ENCODE peak calls at places on chromosome 18, in four cellular contexts. Z is transverse colon, U is H1, S is endodermal cell. V is an unnamed sample. For H3K27me3, the result is how much of the 10 kb centered on the place peaks cover.

GRCh38 chr18:62249478-62250097 is 62.5 kb downstream of the RELCH start:
- DNase-seq in Z (peak), U (no peak), S (peak), V (peak)

GRCh38 chr18:49399003-49399402 is 61.4 kb downstream of the DYM start:
- DNase-seq in Z (no peak), U (no peak), S (no peak), V (no peak)

GRCh38 chr18:28284132-28284531 is 107.2 kb upstream of the CDH2 start:
- DNase-seq in Z (no peak), U (no peak), S (no peak), V (no peak)

GRCh38 chr18:55650363-55650870 is 62.4 kb upstream of the TCF4 start:
- DNase-seq in Z (no peak), U (no peak), S (no peak), V (no peak)

GRCh38 chr18:24987271-24987932 is 364.6 kb downstream of the ZNF521 start:
- DNase-seq in Z (no peak), U (no peak), S (peak), V (no peak)

GRCh38 chr18:80245781-80246655 is 1.3 kb downstream of the PARD6G start:
- DNase-seq in Z (no peak), U (no peak), S (peak), V (peak)

GRCh38 chr18:6009751-6010150 is 114.4 kb upstream of the TMEM200C start:
- DNase-seq in Z (no peak), U (no peak), S (no peak), V (no peak)

GRCh38 chr18:43507842-43508481 is 230.7 kb upstream of the SYT4 start:
- DNase-seq in Z (no peak), U (no peak), S (no peak), V (no peak)

GRCh38 chr18:22167471-22168151 is 1.8 kb upstream of the GATA6 start:
- DNase-seq in Z (peak), U (no peak), S (peak), V (peak)

GRCh38 chr18:79797518-79798345 is at the start of gene KCNG2:
- DNase-seq in Z (no peak), U (no peak), S (peak), V (peak)

GRCh38 chr18:44837491-44838185 is 156.9 kb downstream of the SETBP1 start:
- DNase-seq in Z (no peak), U (no peak), S (no peak), V (no peak)

GRCh38 chr18:811192-812122 is 585 bp downstream of the YES1 start:
- DNase-seq in Z (peak), U (no peak), S (peak), V (peak)

GRCh38 chr18:77911973-77912372 is 662.3 kb downstream of the GALR1 start:
- DNase-seq in Z (no peak), U (no peak), S (no peak), V (no peak)

GRCh38 chr18:22465859-22466602 is 48.3 kb upstream of the CTAGE1 start:
- DNase-seq in Z (no peak), U (no peak), S (no peak), V (peak)

GRCh38 chr18:48543228-48543627 is 4.4 kb downstream of the CTIF start:
- DNase-seq in Z (no peak), U (no peak), S (peak), V (no peak)

GRCh38 chr18:73990241-73990640 is 157.4 kb downstream of the FBXO15 start:
- DNase-seq in Z (no peak), U (no peak), S (no peak), V (no peak)

GRCh38 chr18:33113421-33113820 is 327.1 kb downstream of the CCDC178 start:
- DNase-seq in Z (no peak), U (no peak), S (no peak), V (no peak)

GRCh38 chr18:23838233-23838632 is 149.0 kb downstream of the LAMA3 start:
- DNase-seq in Z (no peak), U (no peak), S (no peak), V (no peak)

GRCh38 chr18:79517322-79517721 is 121.6 kb downstream of the NFATC1 start:
- DNase-seq in Z (no peak), U (no peak), S (peak), V (no peak)

GRCh38 chr18:8288447-8289213 is 320.6 kb upstream of the RAB12 start:
- DNase-seq in Z (no peak), U (no peak), S (no peak), V (no peak)

GRCh38 chr18:47868744-47869143 is 61.7 kb downstream of the SMAD2 start:
- DNase-seq in Z (no peak), U (no peak), S (no peak), V (no peak)

GRCh38 chr18:52670903-52671302 is 330.9 kb downstream of the DCC start:
- DNase-seq in Z (no peak), U (no peak), S (no peak), V (peak)

GRCh38 chr18:292271-292670 is 24.4 kb upstream of the THOC1 start:
- DNase-seq in Z (no peak), U (no peak), S (no peak), V (peak)

GRCh38 chr18:38619129-38619528 is 1053.5 kb upstream of the CELF4 start:
- DNase-seq in Z (no peak), U (no peak), S (no peak), V (no peak)

GRCh38 chr18:59459352-59460059 is 100.4 kb upstream of the LMAN1 start:
- DNase-seq in Z (no peak), U (no peak), S (no peak), V (peak)

GRCh38 chr18:52715421-52715820 is 375.4 kb downstream of the DCC start:
- DNase-seq in Z (no peak), U (no peak), S (no peak), V (no peak)

GRCh38 chr18:22753130-22753831 is 179.8 kb upstream of the RBBP8 start:
- DNase-seq in Z (no peak), U (no peak), S (no peak), V (no peak)

GRCh38 chr18:22377769-22378168 is 39.9 kb downstream of the CTAGE1 start:
- DNase-seq in Z (no peak), U (no peak), S (no peak), V (no peak)

GRCh38 chr18:9449580-9449979 is 25.7 kb upstream of the RALBP1 start:
- DNase-seq in Z (no peak), U (no peak), S (no peak), V (no peak)

GRCh38 chr18:23718731-23719130 is 29.5 kb downstream of the LAMA3 start:
- DNase-seq in Z (no peak), U (no peak), S (no peak), V (no peak)

GRCh38 chr18:40851014-40851429 is 1104.0 kb upstream of the PIK3C3 start:
- DNase-seq in Z (no peak), U (no peak), S (no peak), V (no peak)

GRCh38 chr18:10131036-10131774 is 217.4 kb downstream of the VAPA start:
- DNase-seq in Z (no peak), U (no peak), S (peak), V (no peak)

GRCh38 chr18:56495884-56496283 is 142.5 kb downstream of the TXNL1 start:
- DNase-seq in Z (no peak), U (no peak), S (no peak), V (no peak)

GRCh38 chr18:25300492-25300891 is 51.5 kb downstream of the ZNF521 start:
- DNase-seq in Z (no peak), U (no peak), S (no peak), V (no peak)

GRCh38 chr18:59220784-59221765 is 1.1 kb downstream of the GRP start:
- DNase-seq in Z (no peak), U (no peak), S (peak), V (no peak)

DNA sequence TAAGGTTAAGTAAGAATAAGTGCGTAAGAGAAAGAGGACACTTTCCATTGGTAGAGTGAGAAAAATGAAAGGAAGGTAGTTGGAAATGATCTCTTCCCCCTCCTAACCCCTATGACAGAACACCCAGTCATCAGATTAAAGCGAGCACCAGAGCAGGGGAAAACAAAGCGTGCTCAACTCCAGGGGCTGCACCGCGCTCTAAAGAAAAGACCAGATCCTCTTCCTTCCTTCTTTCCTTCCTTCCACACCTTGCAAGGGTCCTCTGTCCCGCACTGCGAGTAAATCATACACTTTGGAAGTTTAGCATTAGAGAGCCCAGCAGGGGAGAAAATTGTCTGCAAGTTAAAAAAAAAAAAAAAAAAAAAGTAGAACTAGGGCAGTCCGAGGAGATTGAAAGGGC is 931 bp upstream of the CDH7 start:
- DNase-seq in Z (no peak), U (no peak), S (no peak), V (no peak)
- H3K27me3 ChIP-seq in Z (under half), U (under half), S (half or more), V (under half)

GRCh38 chr18:11886629-11887028 is 21.5 kb downstream of the MPPE1 start:
- DNase-seq in Z (no peak), U (no peak), S (no peak), V (no peak)
- TF ChIP-seq CTCF in Z (no peak), U (no peak), S (no peak), V (no peak)

GRCh38 chr18:3605562-3606443 is 155.8 kb downstream of the TGIF1 start:
- DNase-seq in Z (no peak), U (no peak), S (no peak), V (peak)

GRCh38 chr18:3604626-3605408 is 154.8 kb downstream of the TGIF1 start:
- DNase-seq in Z (no peak), U (no peak), S (no peak), V (peak)

GRCh38 chr18:3603460-3604259 is 153.7 kb downstream of the TGIF1 start:
- DNase-seq in Z (no peak), U (peak), S (peak), V (peak)

GRCh38 chr18:3607309-3608098 is 157.5 kb downstream of the TGIF1 start:
- DNase-seq in Z (no peak), U (no peak), S (no peak), V (no peak)

DNA sequence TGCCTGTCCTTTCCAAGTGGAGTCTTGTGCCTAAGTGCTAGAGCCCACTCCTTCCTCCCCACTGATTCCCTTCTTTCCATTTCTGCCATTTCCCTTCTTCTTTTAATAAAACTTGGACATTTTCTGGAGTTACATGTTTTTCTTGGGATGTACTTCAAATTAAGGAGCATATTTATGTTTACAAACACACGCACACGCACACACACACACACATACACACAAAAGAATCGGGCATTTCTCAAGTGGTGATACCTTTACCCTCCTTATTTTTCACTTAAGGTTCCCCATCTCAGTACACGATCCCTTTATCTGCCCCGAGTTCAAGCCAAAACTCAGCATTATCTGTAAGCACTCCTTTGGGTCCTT is 154.3 kb downstream of the TGIF1 start:
- DNase-seq in Z (no peak), U (no peak), S (no peak), V (no peak)
- H3K4me3 ChIP-seq in Z (peak), U (peak), S (peak), V (peak)

DNA sequence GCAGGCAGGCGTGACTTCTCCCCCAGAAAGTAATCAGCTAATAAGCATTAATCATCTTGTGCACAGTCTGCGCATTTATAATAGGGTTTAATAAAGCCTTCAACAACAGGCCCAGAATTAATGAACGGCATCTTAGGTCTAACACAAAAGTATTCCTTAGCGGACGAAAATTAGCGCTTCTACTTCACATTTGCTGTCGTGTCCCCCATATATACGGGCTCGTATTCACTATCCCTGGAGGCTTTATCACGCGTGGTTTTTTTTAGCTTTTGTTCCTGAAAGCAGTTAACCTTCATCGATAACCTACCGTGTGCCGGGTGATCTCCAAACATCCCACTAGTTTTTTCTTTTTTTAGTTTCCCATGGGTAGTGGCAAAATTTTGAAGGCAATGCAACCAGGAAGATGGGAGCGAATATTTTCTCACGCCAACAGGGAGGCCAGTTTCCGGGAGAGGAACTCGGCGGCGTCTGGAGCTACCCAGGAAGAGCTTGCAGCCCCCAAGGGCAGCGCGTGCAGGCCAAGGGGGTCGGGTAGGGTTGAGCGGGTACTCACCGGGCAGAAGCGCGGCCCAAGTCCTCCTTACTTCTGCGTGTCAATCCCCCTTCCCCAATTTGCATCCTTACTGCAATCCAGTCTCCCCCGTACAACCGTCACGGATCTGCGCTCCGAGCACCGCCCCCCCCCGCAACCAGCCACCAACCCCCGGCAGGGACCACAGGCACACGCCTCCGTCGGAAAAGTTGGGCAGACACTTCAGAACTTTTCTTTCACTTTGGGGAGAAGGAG is 1.5 kb downstream of the ATP8B1 start:
- DNase-seq in Z (no peak), U (no peak), S (peak), V (peak)
- H3K27me3 ChIP-seq in Z (under half), U (under half), S (half or more), V (under half)

GRCh38 chr18:35131387-35132283 is 90.4 kb downstream of the MAPRE2 start:
- DNase-seq in Z (no peak), U (no peak), S (no peak), V (no peak)

GRCh38 chr18:35123811-35124210 is 82.6 kb downstream of the MAPRE2 start:
- DNase-seq in Z (no peak), U (no peak), S (no peak), V (no peak)

GRCh38 chr18:35130236-35130635 is 89.0 kb downstream of the MAPRE2 start:
- DNase-seq in Z (no peak), U (no peak), S (no peak), V (no peak)

GRCh38 chr18:35128675-35129074 is 87.5 kb downstream of the MAPRE2 start:
- DNase-seq in Z (no peak), U (no peak), S (no peak), V (no peak)

GRCh38 chr18:35127201-35127600 is 86.0 kb downstream of the MAPRE2 start:
- DNase-seq in Z (no peak), U (no peak), S (peak), V (peak)
- TF ChIP-seq CTCF in Z (no peak), U (peak), S (peak), V (peak)

GRCh38 chr18:46756559-46757201 is at the start of gene ST8SIA5:
- DNase-seq in Z (no peak), U (peak), S (peak), V (peak)

GRCh38 chr18:46755315-46756171 is 1.3 kb downstream of the ST8SIA5 start:
- DNase-seq in Z (no peak), U (no peak), S (peak), V (peak)

GRCh38 chr18:46756172-46756558 is 688 bp downstream of the ST8SIA5 start:
- DNase-seq in Z (no peak), U (no peak), S (peak), V (no peak)

GRCh38 chr18:46754188-46754587 is 2.7 kb downstream of the ST8SIA5 start:
- DNase-seq in Z (no peak), U (no peak), S (no peak), V (no peak)

GRCh38 chr18:46754661-46755292 is 2.1 kb downstream of the ST8SIA5 start:
- DNase-seq in Z (no peak), U (no peak), S (peak), V (no peak)
- H3K4me3 ChIP-seq in Z (no peak), U (no peak), S (no peak), V (peak)

V was measured in A673.